ENCODE peak calls at places on chromosomes 4 and X, in nine cellular contexts. L is upper lobe of left lung, N is sigmoid colon, H is pancreas, O is fibroblast of lung, K is left ventricle myocardium inferior, R is right atrium auricular region, P is breast epithelium, S is AG04450. J is an unnamed sample.

GRCh38 chr4:155433636-155434360 is 57.0 kb upstream of the MAP9 start:
- DNase-seq in L (no peak), N (no peak), H (no peak), O (peak; percentile 21), K (no peak), R (no peak), P (no peak), S (no peak), J (peak; percentile 2)

GRCh38 chrX:148382983-148383382 is 117.4 kb upstream of the AFF2 start:
- DNase-seq in L (no peak), N (no peak), H (no peak), O (no peak), K (no peak), R (no peak), P (no peak), S (no peak), J (no peak)

GRCh38 chr4:11337287-11337686 is 91.4 kb downstream of the HS3ST1 start:
- DNase-seq in L (no peak), N (no peak), H (no peak), O (no peak), K (no peak), R (no peak), P (no peak), S (no peak), J (no peak)

GRCh38 chr4:187666634-187667033 is 328.9 kb upstream of the ZFP42 start:
- DNase-seq in L (no peak), N (no peak), H (no peak), O (peak; percentile 64), K (no peak), R (no peak), P (no peak), S (no peak), J (no peak)

GRCh38 chrX:49850028-49850427 is 20.9 kb downstream of the PAGE4 start:
- DNase-seq in L (no peak), N (no peak), H (no peak), O (no peak), K (no peak), R (no peak), P (no peak), S (no peak), J (no peak)

GRCh38 chrX:30309139-30309571 is at the start of gene NR0B1:
- DNase-seq in L (peak; percentile 57), N (no peak), H (no peak), O (no peak), K (no peak), R (no peak), P (no peak), S (no peak), J (no peak)

GRCh38 chr4:186617921-186618320 is 62.6 kb upstream of the MTNR1A start:
- DNase-seq in L (no peak), N (no peak), H (no peak), O (no peak), K (no peak), R (no peak), P (no peak), S (no peak), J (no peak)

GRCh38 chrX:125757794-125758564 is 408.1 kb downstream of the DCAF12L2 start:
- DNase-seq in L (no peak), N (no peak), H (peak; percentile 4), O (no peak), K (peak; percentile 23), R (no peak), P (no peak), S (no peak), J (peak; percentile 2)

DNA sequence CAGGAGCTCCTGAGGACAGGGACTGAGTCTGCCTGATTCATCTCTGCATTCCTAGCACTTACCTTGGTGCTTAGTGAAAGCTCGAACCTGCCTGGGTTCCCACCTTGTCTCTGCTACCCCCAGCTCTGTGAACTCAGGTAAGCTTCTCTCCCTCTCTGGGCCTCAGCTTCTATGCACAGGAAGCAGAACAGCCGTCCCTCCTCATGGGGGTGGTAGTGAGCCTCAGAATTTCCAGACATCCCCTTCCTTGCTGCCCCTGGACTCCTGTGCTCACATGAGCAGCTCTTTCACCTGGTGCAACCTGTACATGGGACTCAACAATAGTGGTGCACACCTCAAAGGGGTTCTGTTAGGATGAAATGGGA is 50.8 kb downstream of the HTRA3 start:
- DNase-seq in L (no peak), N (no peak), H (no peak), O (no peak), K (peak; percentile 32), R (peak; percentile 54), P (no peak), S (no peak), J (no peak)
- TF ChIP-seq CTCF in L (no peak), N (no peak), H (no peak), O (no peak), K (peak; percentile 53), R (no peak), P (no peak), S (no peak), J (peak; percentile 17)

GRCh38 chrX:42944381-42944998 is 166.5 kb upstream of the PPP1R2C start:
- DNase-seq in L (no peak), N (no peak), H (no peak), O (no peak), K (no peak), R (no peak), P (no peak), S (no peak), J (no peak)

GRCh38 chrX:42943051-42943450 is 165.1 kb upstream of the PPP1R2C start:
- DNase-seq in L (no peak), N (no peak), H (no peak), O (no peak), K (no peak), R (no peak), P (no peak), S (no peak), J (no peak)

GRCh38 chrX:42941671-42942070 is 163.7 kb upstream of the PPP1R2C start:
- DNase-seq in L (no peak), N (no peak), H (no peak), O (no peak), K (no peak), R (no peak), P (no peak), S (no peak), J (no peak)

GRCh38 chrX:42948723-42949122 is 170.8 kb upstream of the PPP1R2C start:
- DNase-seq in L (no peak), N (no peak), H (no peak), O (no peak), K (no peak), R (no peak), P (no peak), S (no peak), J (no peak)

GRCh38 chrX:42946544-42947223 is 168.7 kb upstream of the PPP1R2C start:
- DNase-seq in L (no peak), N (no peak), H (no peak), O (no peak), K (no peak), R (no peak), P (no peak), S (no peak), J (no peak)
- H3K4me3 ChIP-seq in L (no peak overlapping the region), N (no peak overlapping the region), H (no peak overlapping the region), O (no peak overlapping the region), K (no peak overlapping the region), R (no peak overlapping the region), P (no peak overlapping the region), S (no peak overlapping the region), J (no peak overlapping the region)

GRCh38 chrX:7926501-7926900 is 712 bp downstream of the PNPLA4 start:
- DNase-seq in L (no peak), N (no peak), H (no peak), O (peak; percentile 11), K (no peak), R (no peak), P (no peak), S (no peak), J (peak; percentile 6)

GRCh38 chrX:7926914-7927258 is 327 bp downstream of the PNPLA4 start:
- DNase-seq in L (no peak), N (no peak), H (no peak), O (no peak), K (no peak), R (no peak), P (no peak), S (no peak), J (no peak)

GRCh38 chrX:7921750-7922149 is 5.5 kb downstream of the PNPLA4 start:
- DNase-seq in L (no peak), N (no peak), H (no peak), O (no peak), K (no peak), R (no peak), P (no peak), S (no peak), J (no peak)

GRCh38 chrX:7927259-7928167 is at the start of gene PNPLA4:
- DNase-seq in L (peak; percentile 95), N (peak; percentile 85), H (peak; percentile 93), O (peak; percentile 79), K (peak; percentile 77), R (peak; percentile 75), P (peak; percentile 84), S (no peak), J (peak; percentile 65)

GRCh38 chrX:7925867-7926472 is 1.2 kb downstream of the PNPLA4 start:
- DNase-seq in L (no peak), N (peak; percentile 68), H (peak; percentile 44), O (peak; percentile 71), K (peak; percentile 28), R (peak; percentile 69), P (peak; percentile 27), S (peak; percentile 18), J (peak; percentile 69)
- TF ChIP-seq CTCF in L (peak; percentile 51), N (no peak), H (peak; percentile 31), O (peak; percentile 63), K (peak; percentile 66), R (peak; percentile 65), P (peak; percentile 50), S (peak; percentile 77), J (peak; percentile 76)

DNA sequence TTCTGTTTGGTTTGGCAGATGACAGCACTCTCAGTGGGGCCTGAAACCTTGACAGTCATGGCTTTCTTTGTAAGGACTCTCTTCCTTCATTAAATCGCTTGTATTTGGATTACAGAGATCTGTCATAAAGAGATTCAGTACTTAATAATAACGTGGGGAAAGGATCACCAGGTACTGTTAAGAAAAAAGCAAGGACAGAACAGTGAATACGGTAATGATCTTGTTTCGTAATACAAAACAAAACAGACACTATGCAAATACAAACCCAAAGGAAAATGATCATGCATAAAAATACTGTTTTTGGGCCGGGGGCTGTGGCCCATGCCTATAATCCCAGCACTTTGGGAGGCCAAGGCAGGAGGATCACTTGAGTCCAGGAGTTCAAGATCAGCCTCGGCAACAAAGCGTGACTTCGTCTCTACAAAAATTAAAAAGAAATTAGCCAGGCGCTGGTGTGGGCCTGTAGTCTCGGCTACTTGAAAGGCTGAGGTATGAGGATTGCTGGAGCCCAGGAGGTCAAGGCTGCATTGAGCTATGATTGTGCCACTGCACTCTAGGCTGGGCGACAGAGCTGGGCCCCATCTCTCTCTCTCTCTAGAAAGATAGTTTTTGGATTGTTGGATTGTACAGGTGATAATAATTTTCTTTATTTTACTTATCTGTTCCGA is 64.6 kb downstream of the TRAPPC11 start:
- DNase-seq in L (no peak), N (no peak), H (no peak), O (no peak), K (no peak), R (no peak), P (no peak), S (no peak), J (no peak)
- H3K4me3 ChIP-seq in L (no peak overlapping the region), N (peak overlapping the region; percentile 58), H (no peak overlapping the region), O (no peak overlapping the region), K (no peak overlapping the region), R (no peak overlapping the region), P (no peak overlapping the region), S (no peak overlapping the region), J (no peak overlapping the region)